ENCODE peak calls at places on chromosomes 6 and 20, in four cellular contexts. Q is tibial nerve, Z is HepG2, R is suprapubic skin. F is an unnamed sample.

GRCh38 chr20:31933698-31934097 is 18.1 kb downstream of the PDRG1 start:
- DNase-seq in Z (no peak), Q (no peak), R (no peak), F (no peak)

GRCh38 chr6:129073651-129074419 is 190.9 kb downstream of the LAMA2 start:
- DNase-seq in Q (no peak), Z (no peak), R (no peak), F (no peak)

GRCh38 chr20:31675828-31676533 is 38.3 kb downstream of the COX4I2 start:
- DNase-seq in Z (no peak), Q (no peak), R (no peak), F (no peak)

GRCh38 chr20:25280574-25281535 is 33.0 kb downstream of the PYGB start:
- DNase-seq in Z (no peak), R (peak; percentile 70), Q (no peak), F (no peak)

GRCh38 chr6:33036512-33036911 is 27.1 kb upstream of the HLA-DOA start:
- DNase-seq in Q (no peak), R (no peak), Z (no peak), F (no peak)

GRCh38 chr20:50605136-50605535 is 86.2 kb downstream of the RIPOR3 start:
- DNase-seq in Z (no peak), Q (no peak), R (no peak), F (no peak)

GRCh38 chr6:119348308-119349040 is 1.1 kb downstream of the MAN1A1 start:
- DNase-seq in R (peak; percentile 83), Q (no peak), Z (peak; percentile 80), F (peak; percentile 40)

GRCh38 chr6:138896104-138896756 is 91.8 kb downstream of the REPS1 start:
- DNase-seq in R (no peak), Q (no peak), Z (no peak), F (no peak)

GRCh38 chr6:33313709-33314514 is at the start of gene TAPBP:
- DNase-seq in R (peak; percentile 87), Z (peak; percentile 55), Q (peak; percentile 40), F (peak; percentile 55)

GRCh38 chr6:96420294-96420693 is 101.3 kb upstream of the UFL1 start:
- DNase-seq in Q (no peak), Z (no peak), R (no peak), F (no peak)

GRCh38 chr6:19892250-19892649 is 55.1 kb downstream of the ID4 start:
- DNase-seq in Q (no peak), Z (no peak), R (peak; percentile 83), F (peak; percentile 22)

GRCh38 chr6:113693866-113694265 is 163.3 kb upstream of the MARCKS start:
- DNase-seq in Z (no peak), Q (no peak), R (no peak), F (no peak)

GRCh38 chr6:89021629-89022028 is 58.2 kb upstream of the RNGTT start:
- DNase-seq in R (no peak), Z (no peak), Q (no peak), F (no peak)

GRCh38 chr6:22699046-22699639 is 129.8 kb downstream of the HDGFL1 start:
- DNase-seq in Z (no peak), Q (no peak), R (no peak), F (no peak)

GRCh38 chr20:13173201-13173600 is 47.9 kb upstream of the ISM1 start:
- DNase-seq in Q (no peak), R (no peak), Z (no peak), F (no peak)

GRCh38 chr6:143536866-143537691 is 25.6 kb upstream of the FUCA2 start:
- DNase-seq in Q (peak; percentile 33), R (peak; percentile 83), Z (peak; percentile 38), F (peak; percentile 52)

GRCh38 chr20:40630723-40631631 is 58.1 kb downstream of the MAFB start:
- DNase-seq in R (peak; percentile 61), Q (no peak), Z (no peak), F (no peak)

GRCh38 chr20:4511776-4512175 is 209.9 kb upstream of the PRND start:
- DNase-seq in Q (no peak), R (no peak), Z (no peak), F (no peak)

GRCh38 chr20:34337544-34337943 is 25.5 kb upstream of the ITCH start:
- DNase-seq in R (no peak), Z (no peak), Q (no peak), F (no peak)

GRCh38 chr20:59074456-59074855 is 31.9 kb upstream of the PRELID3B start:
- DNase-seq in Z (no peak), Q (no peak), R (no peak), F (no peak)

GRCh38 chr6:15602144-15602543 is 60.7 kb downstream of the DTNBP1 start:
- DNase-seq in Q (no peak), R (no peak), Z (no peak), F (no peak)

GRCh38 chr20:37379967-37380828 is 34.3 kb downstream of the SRC start:
- DNase-seq in R (no peak), Z (peak; percentile 97), Q (no peak), F (no peak)

GRCh38 chr6:17556014-17556413 is 44.1 kb upstream of the FAM8A1 start:
- DNase-seq in Z (no peak), R (no peak), Q (no peak), F (no peak)

DNA sequence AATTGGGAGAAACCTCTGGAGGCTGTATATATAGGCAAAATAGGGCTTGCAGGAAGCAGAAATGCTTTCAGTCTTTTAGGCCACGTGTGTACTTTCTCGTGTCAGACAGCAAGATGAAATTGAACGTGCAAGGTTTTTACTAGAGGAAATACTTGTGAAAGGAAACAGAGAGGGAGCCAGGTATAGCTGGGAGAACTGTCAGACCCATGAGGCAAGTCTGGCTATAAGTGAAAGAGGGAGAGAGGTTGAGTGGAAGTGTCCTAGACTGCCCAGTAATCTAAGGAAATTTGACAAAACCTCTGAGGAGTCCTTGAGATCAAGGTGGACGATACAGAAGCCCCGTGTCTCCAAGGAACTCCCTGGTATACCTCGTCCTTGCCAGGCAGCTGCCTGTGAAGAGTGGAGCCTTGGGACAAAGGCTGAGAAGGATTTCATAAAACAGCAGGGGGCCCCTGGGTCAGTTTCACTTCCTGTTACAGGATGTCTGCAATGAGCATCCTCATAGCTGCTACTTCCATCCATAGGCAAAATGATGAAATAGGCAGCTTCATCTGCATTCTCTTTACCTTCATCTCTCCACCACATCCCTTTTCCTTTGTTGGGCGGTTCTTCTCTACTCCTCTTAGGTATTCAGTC is 114.4 kb upstream of the MAP3K7 start:
- DNase-seq in R (no peak), Z (no peak), Q (no peak), F (no peak)
- TF ChIP-seq CTCF in R (no peak), Z (no peak), Q (no peak), F (no peak)

GRCh38 chr20:8476023-8476422 is 344.0 kb downstream of the PLCB1 start:
- DNase-seq in R (no peak), Z (no peak), Q (no peak), F (no peak)

GRCh38 chr20:8474027-8474668 is 342.1 kb downstream of the PLCB1 start:
- DNase-seq in Q (no peak), Z (no peak), R (no peak), F (no peak)

DNA sequence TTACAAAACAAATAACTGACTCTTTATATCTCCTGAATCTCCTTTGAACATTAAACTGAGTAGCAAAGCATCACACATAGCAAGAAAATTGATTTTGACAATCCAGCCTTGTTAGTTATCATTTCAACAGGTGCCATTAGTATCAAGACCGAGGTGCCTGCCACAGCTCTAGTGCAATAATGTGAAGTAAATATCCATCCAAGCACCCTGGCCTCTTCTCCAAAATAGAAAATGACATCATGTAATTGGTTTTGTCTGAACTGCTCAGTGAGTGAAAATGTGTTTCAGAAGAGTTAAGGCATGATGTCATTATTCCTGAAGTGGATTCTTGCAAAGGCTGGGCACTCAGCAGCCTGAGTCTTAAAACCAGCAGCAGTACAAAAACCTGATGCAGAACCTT is 341.4 kb downstream of the PLCB1 start:
- DNase-seq in R (no peak), Q (no peak), Z (no peak), F (no peak)
- TF ChIP-seq EP300 in R (no peak), Q (no peak), Z (no peak), F (no peak)

GRCh38 chr20:61345656-61346055 is 93.6 kb downstream of the CDH4 start:
- DNase-seq in R (no peak), Z (no peak), Q (no peak), F (no peak)

GRCh38 chr20:61340157-61340556 is 88.1 kb downstream of the CDH4 start:
- DNase-seq in Z (no peak), R (no peak), Q (no peak), F (no peak)

GRCh38 chr20:61349447-61350165 is 97.5 kb downstream of the CDH4 start:
- DNase-seq in Q (no peak), R (no peak), Z (no peak), F (no peak)

GRCh38 chr20:61346996-61347906 is 95.2 kb downstream of the CDH4 start:
- DNase-seq in Z (no peak), R (no peak), Q (no peak), F (no peak)

DNA sequence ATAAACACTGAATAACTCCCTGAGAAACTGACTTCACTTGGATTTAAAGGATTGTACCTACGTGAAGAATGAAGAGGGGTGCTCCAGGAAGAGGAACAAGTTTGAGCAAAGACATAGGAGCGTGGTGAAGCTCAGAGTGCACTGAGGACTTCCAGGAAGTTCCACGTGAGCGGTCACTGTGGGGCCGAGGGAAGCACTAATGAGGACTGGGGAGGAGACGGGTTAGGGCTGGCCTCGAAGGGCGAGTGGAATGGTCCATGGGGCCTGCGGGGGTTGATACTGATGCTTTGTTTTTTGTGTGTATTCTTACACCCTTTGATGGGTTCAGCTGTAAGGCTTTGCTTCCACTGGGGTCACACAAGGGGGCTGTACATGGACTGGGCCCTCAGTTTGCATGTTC is 91.9 kb downstream of the CDH4 start:
- DNase-seq in Q (no peak), R (no peak), Z (no peak), F (no peak)
- H3K27me3 ChIP-seq in Q (no peaks in the 10 kb centered on the region), R (peaks cover 29% of the 10 kb centered on the region), Z (peaks cover 11% of the 10 kb centered on the region), F (no peaks in the 10 kb centered on the region)

GRCh38 chr20:61236677-61237076 is 15.4 kb upstream of the CDH4 start:
- DNase-seq in Q (no peak), R (no peak), Z (no peak), F (no peak)

GRCh38 chr20:61233590-61233989 is 18.5 kb upstream of the CDH4 start:
- DNase-seq in Z (no peak), R (no peak), Q (no peak), F (no peak)

GRCh38 chr20:61230166-61230565 is 21.9 kb upstream of the CDH4 start:
- DNase-seq in R (no peak), Z (no peak), Q (no peak), F (no peak)

GRCh38 chr20:61234224-61234623 is 17.8 kb upstream of the CDH4 start:
- DNase-seq in Q (no peak), R (no peak), Z (no peak), F (no peak)
- TF ChIP-seq CTCF in Q (no peak), R (no peak), Z (no peak), F (no peak)

GRCh38 chr20:2804041-2804828 is 3.8 kb upstream of the CPXM1 start:
- DNase-seq in R (no peak), Q (no peak), Z (no peak), F (no peak)
- TF ChIP-seq EP300 in R (no peak), Q (no peak), Z (no peak), F (no peak)

GRCh38 chr6:25649611-25650010 is 2.4 kb upstream of the SCGN start:
- DNase-seq in Q (no peak), Z (no peak), R (no peak), F (no peak)
- H3K27me3 ChIP-seq in Q (no peaks in the 10 kb centered on the region), Z (no peaks in the 10 kb centered on the region), R (peaks cover 50% of the 10 kb centered on the region), F (no peaks in the 10 kb centered on the region)

DNA sequence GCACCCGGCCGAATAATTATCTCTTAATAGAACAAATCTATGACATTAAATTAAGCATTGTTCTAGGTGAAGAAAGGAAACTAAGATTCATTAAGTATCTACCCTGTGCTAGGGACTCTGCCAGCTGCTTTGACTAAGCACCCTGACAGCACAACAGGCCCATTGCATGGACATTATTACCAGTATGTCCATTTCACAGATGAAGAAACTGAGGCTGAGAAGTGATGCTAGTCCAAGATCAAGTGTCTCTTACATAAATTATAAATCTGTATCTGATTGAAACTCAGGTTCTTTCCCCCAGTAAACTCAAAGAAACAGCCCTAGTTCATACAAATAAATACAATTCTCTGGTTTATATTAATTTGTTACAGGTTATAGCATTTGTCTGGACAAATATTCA is 31.3 kb downstream of the SLC22A23 start:
- DNase-seq in Q (no peak), R (no peak), Z (no peak), F (no peak)
- TF ChIP-seq CTCF in Q (no peak), R (no peak), Z (no peak), F (no peak)

F was measured in ovary.